ENCODE peak calls at places on chromosomes 7 and 10, in ten cellular contexts. One of them, this sample, is unnamed.

GRCh38 chr7:43528581-43529354 is 54.1 kb upstream of the STK17A start:
- DNase-seq in HCEC 1CT: no peak
- DNase-seq in stimulated activated naive CD8-positive, alpha-beta T cell treated with anti-CD3 and anti-CD28 coated beads, Interleukin-15, amount 100 ng/mL, for 72 hours: no peak
- DNase-seq in uterus: no peak
- DNase-seq in iris pigment epithelial cell: no peak
- DNase-seq in HTR-8/SVneo: no peak
- DNase-seq in body of pancreas: no peak
- DNase-seq in stromal cell of bone marrow: no peak
- DNase-seq in GM04504: no peak
- DNase-seq in activated T-cell treated with anti-CD3 and anti-CD28 coated beads, Interleukin-2, amount 50 U/mL, for 4 hours: no peak
- DNase-seq in this sample: no peak

GRCh38 chr7:93902777-93903423 is 3.5 kb upstream of the GNGT1 start:
- DNase-seq in HCEC 1CT: peak
- DNase-seq in stimulated activated naive CD8-positive, alpha-beta T cell treated with anti-CD3 and anti-CD28 coated beads, Interleukin-15, amount 100 ng/mL, for 72 hours: no peak
- DNase-seq in uterus: no peak
- DNase-seq in iris pigment epithelial cell: peak
- DNase-seq in HTR-8/SVneo: no peak
- DNase-seq in body of pancreas: no peak
- DNase-seq in stromal cell of bone marrow: no peak
- DNase-seq in GM04504: no peak
- DNase-seq in activated T-cell treated with anti-CD3 and anti-CD28 coated beads, Interleukin-2, amount 50 U/mL, for 4 hours: no peak
- DNase-seq in this sample: peak

GRCh38 chr7:70042533-70042932 is 444.3 kb downstream of the AUTS2 start:
- DNase-seq in HCEC 1CT: no peak
- DNase-seq in stimulated activated naive CD8-positive, alpha-beta T cell treated with anti-CD3 and anti-CD28 coated beads, Interleukin-15, amount 100 ng/mL, for 72 hours: no peak
- DNase-seq in uterus: no peak
- DNase-seq in iris pigment epithelial cell: peak
- DNase-seq in HTR-8/SVneo: no peak
- DNase-seq in body of pancreas: no peak
- DNase-seq in stromal cell of bone marrow: no peak
- DNase-seq in GM04504: peak
- DNase-seq in activated T-cell treated with anti-CD3 and anti-CD28 coated beads, Interleukin-2, amount 50 U/mL, for 4 hours: no peak
- DNase-seq in this sample: peak

GRCh38 chr7:100493476-100494264 is 9.9 kb downstream of the NYAP1 start:
- DNase-seq in HCEC 1CT: peak
- DNase-seq in stimulated activated naive CD8-positive, alpha-beta T cell treated with anti-CD3 and anti-CD28 coated beads, Interleukin-15, amount 100 ng/mL, for 72 hours: peak
- DNase-seq in uterus: no peak
- DNase-seq in iris pigment epithelial cell: peak
- DNase-seq in HTR-8/SVneo: no peak
- DNase-seq in body of pancreas: peak
- DNase-seq in stromal cell of bone marrow: no peak
- DNase-seq in GM04504: no peak
- DNase-seq in activated T-cell treated with anti-CD3 and anti-CD28 coated beads, Interleukin-2, amount 50 U/mL, for 4 hours: peak
- DNase-seq in this sample: no peak

GRCh38 chr7:143003393-143004051 is 23.4 kb downstream of the OR9A2 start:
- DNase-seq in HCEC 1CT: peak
- DNase-seq in stimulated activated naive CD8-positive, alpha-beta T cell treated with anti-CD3 and anti-CD28 coated beads, Interleukin-15, amount 100 ng/mL, for 72 hours: peak
- DNase-seq in uterus: no peak
- DNase-seq in iris pigment epithelial cell: peak
- DNase-seq in HTR-8/SVneo: peak
- DNase-seq in body of pancreas: peak
- DNase-seq in stromal cell of bone marrow: no peak
- DNase-seq in GM04504: no peak
- DNase-seq in activated T-cell treated with anti-CD3 and anti-CD28 coated beads, Interleukin-2, amount 50 U/mL, for 4 hours: peak
- DNase-seq in this sample: peak

GRCh38 chr10:132592790-132593788 is 55.5 kb downstream of the INPP5A start:
- DNase-seq in HCEC 1CT: no peak
- DNase-seq in stimulated activated naive CD8-positive, alpha-beta T cell treated with anti-CD3 and anti-CD28 coated beads, Interleukin-15, amount 100 ng/mL, for 72 hours: peak
- DNase-seq in uterus: no peak
- DNase-seq in iris pigment epithelial cell: peak
- DNase-seq in HTR-8/SVneo: no peak
- DNase-seq in body of pancreas: no peak
- DNase-seq in stromal cell of bone marrow: no peak
- DNase-seq in GM04504: no peak
- DNase-seq in activated T-cell treated with anti-CD3 and anti-CD28 coated beads, Interleukin-2, amount 50 U/mL, for 4 hours: no peak
- DNase-seq in this sample: no peak

GRCh38 chr10:119233123-119233820 is 25.9 kb downstream of the GRK5 start:
- DNase-seq in HCEC 1CT: peak
- DNase-seq in stimulated activated naive CD8-positive, alpha-beta T cell treated with anti-CD3 and anti-CD28 coated beads, Interleukin-15, amount 100 ng/mL, for 72 hours: peak
- DNase-seq in uterus: no peak
- DNase-seq in iris pigment epithelial cell: no peak
- DNase-seq in HTR-8/SVneo: no peak
- DNase-seq in body of pancreas: no peak
- DNase-seq in stromal cell of bone marrow: no peak
- DNase-seq in GM04504: no peak
- DNase-seq in activated T-cell treated with anti-CD3 and anti-CD28 coated beads, Interleukin-2, amount 50 U/mL, for 4 hours: no peak
- DNase-seq in this sample: no peak

GRCh38 chr7:30162133-30162532 is 27.3 kb downstream of the MTURN start:
- DNase-seq in HCEC 1CT: no peak
- DNase-seq in stimulated activated naive CD8-positive, alpha-beta T cell treated with anti-CD3 and anti-CD28 coated beads, Interleukin-15, amount 100 ng/mL, for 72 hours: no peak
- DNase-seq in uterus: no peak
- DNase-seq in iris pigment epithelial cell: no peak
- DNase-seq in HTR-8/SVneo: no peak
- DNase-seq in body of pancreas: no peak
- DNase-seq in stromal cell of bone marrow: no peak
- DNase-seq in GM04504: no peak
- DNase-seq in activated T-cell treated with anti-CD3 and anti-CD28 coated beads, Interleukin-2, amount 50 U/mL, for 4 hours: no peak
- DNase-seq in this sample: no peak

GRCh38 chr7:81627565-81628287 is 142.1 kb downstream of the HGF start:
- DNase-seq in HCEC 1CT: peak
- DNase-seq in stimulated activated naive CD8-positive, alpha-beta T cell treated with anti-CD3 and anti-CD28 coated beads, Interleukin-15, amount 100 ng/mL, for 72 hours: no peak
- DNase-seq in uterus: no peak
- DNase-seq in iris pigment epithelial cell: peak
- DNase-seq in HTR-8/SVneo: no peak
- DNase-seq in body of pancreas: no peak
- DNase-seq in stromal cell of bone marrow: peak
- DNase-seq in GM04504: no peak
- DNase-seq in activated T-cell treated with anti-CD3 and anti-CD28 coated beads, Interleukin-2, amount 50 U/mL, for 4 hours: no peak
- DNase-seq in this sample: no peak

GRCh38 chr7:92837214-92837749 is 909 bp upstream of the CDK6 start:
- DNase-seq in HCEC 1CT: peak
- DNase-seq in stimulated activated naive CD8-positive, alpha-beta T cell treated with anti-CD3 and anti-CD28 coated beads, Interleukin-15, amount 100 ng/mL, for 72 hours: no peak
- DNase-seq in uterus: no peak
- DNase-seq in iris pigment epithelial cell: no peak
- DNase-seq in HTR-8/SVneo: peak
- DNase-seq in body of pancreas: no peak
- DNase-seq in stromal cell of bone marrow: no peak
- DNase-seq in GM04504: no peak
- DNase-seq in activated T-cell treated with anti-CD3 and anti-CD28 coated beads, Interleukin-2, amount 50 U/mL, for 4 hours: no peak
- DNase-seq in this sample: no peak

This sample was measured in fibroblast of the conjunctiva.